ENCODE peak calls at places on chromosomes 13 and 19, in six cellular contexts. One of them, this sample, is unnamed.

GRCh38 chr13:49296659-49297058 is 48.9 kb downstream of the CDADC1 start:
- DNase-seq in GM12865: no peak
- DNase-seq in Panc1: no peak
- DNase-seq in fibroblast of villous mesenchyme: no peak
- DNase-seq in omental fat pad: no peak
- DNase-seq in thoracic aorta: no peak
- DNase-seq in this sample: no peak

GRCh38 chr13:73216381-73216831 is 157.6 kb downstream of the KLF5 start:
- DNase-seq in omental fat pad: no peak
- DNase-seq in Panc1: no peak
- DNase-seq in fibroblast of villous mesenchyme: peak
- DNase-seq in GM12865: no peak
- DNase-seq in thoracic aorta: no peak
- DNase-seq in this sample: no peak

GRCh38 chr13:110419391-110419791 is 112.3 kb downstream of the COL4A2 start:
- DNase-seq in GM12865: no peak
- DNase-seq in Panc1: no peak
- DNase-seq in fibroblast of villous mesenchyme: no peak
- DNase-seq in thoracic aorta: no peak
- DNase-seq in omental fat pad: no peak
- DNase-seq in this sample: no peak

GRCh38 chr19:37466277-37466797 is 907 bp downstream of the ZNF569 start:
- DNase-seq in fibroblast of villous mesenchyme: no peak
- DNase-seq in omental fat pad: no peak
- DNase-seq in GM12865: no peak
- DNase-seq in Panc1: no peak
- DNase-seq in thoracic aorta: no peak
- DNase-seq in this sample: no peak

GRCh38 chr19:38250821-38251563 is 5.2 kb downstream of the PPP1R14A start:
- DNase-seq in omental fat pad: no peak
- DNase-seq in Panc1: no peak
- DNase-seq in fibroblast of villous mesenchyme: peak
- DNase-seq in thoracic aorta: peak
- DNase-seq in GM12865: no peak
- DNase-seq in this sample: no peak

GRCh38 chr13:30464496-30465351 is 1.0 kb downstream of the HMGB1 start:
- DNase-seq in GM12865: peak
- DNase-seq in omental fat pad: peak
- DNase-seq in Panc1: no peak
- DNase-seq in fibroblast of villous mesenchyme: peak
- DNase-seq in thoracic aorta: peak
- DNase-seq in this sample: peak

GRCh38 chr19:11421607-11422098 is 2.5 kb upstream of the RGL3 start:
- DNase-seq in omental fat pad: no peak
- DNase-seq in thoracic aorta: no peak
- DNase-seq in GM12865: peak
- DNase-seq in Panc1: no peak
- DNase-seq in fibroblast of villous mesenchyme: no peak
- DNase-seq in this sample: no peak

GRCh38 chr13:26679411-26679810 is 81.2 kb downstream of the GPR12 start:
- DNase-seq in thoracic aorta: no peak
- DNase-seq in omental fat pad: no peak
- DNase-seq in GM12865: no peak
- DNase-seq in Panc1: no peak
- DNase-seq in fibroblast of villous mesenchyme: peak
- DNase-seq in this sample: no peak

GRCh38 chr13:36841411-36841810 is 22.4 kb downstream of the RFXAP start:
- DNase-seq in fibroblast of villous mesenchyme: no peak
- DNase-seq in GM12865: no peak
- DNase-seq in Panc1: no peak
- DNase-seq in thoracic aorta: no peak
- DNase-seq in omental fat pad: no peak
- DNase-seq in this sample: no peak

GRCh38 chr13:20475927-20476691 is 49.5 kb downstream of the CRYL1 start:
- DNase-seq in thoracic aorta: no peak
- DNase-seq in Panc1: no peak
- DNase-seq in omental fat pad: no peak
- DNase-seq in fibroblast of villous mesenchyme: no peak
- DNase-seq in GM12865: peak
- DNase-seq in this sample: no peak

GRCh38 chr13:41019027-41019487 is at the start of gene ELF1:
- DNase-seq in thoracic aorta: no peak
- DNase-seq in fibroblast of villous mesenchyme: peak
- DNase-seq in GM12865: peak
- DNase-seq in Panc1: no peak
- DNase-seq in omental fat pad: no peak
- DNase-seq in this sample: no peak

GRCh38 chr13:94641432-94641941 is 39.8 kb downstream of the GPR180 start:
- DNase-seq in omental fat pad: no peak
- DNase-seq in GM12865: no peak
- DNase-seq in Panc1: no peak
- DNase-seq in fibroblast of villous mesenchyme: peak
- DNase-seq in thoracic aorta: no peak
- DNase-seq in this sample: no peak

GRCh38 chr19:31963741-31964140 is 381.7 kb upstream of the ZNF507 start:
- DNase-seq in thoracic aorta: no peak
- DNase-seq in omental fat pad: no peak
- DNase-seq in GM12865: no peak
- DNase-seq in fibroblast of villous mesenchyme: no peak
- DNase-seq in Panc1: no peak
- DNase-seq in this sample: no peak

GRCh38 chr19:11063434-11063833 is 25.8 kb upstream of the LDLR start:
- DNase-seq in fibroblast of villous mesenchyme: no peak
- DNase-seq in GM12865: no peak
- DNase-seq in thoracic aorta: no peak
- DNase-seq in omental fat pad: no peak
- DNase-seq in Panc1: no peak
- DNase-seq in this sample: no peak

GRCh38 chr19:38617764-38618589 is at the start of gene MAP4K1:
- DNase-seq in omental fat pad: no peak
- DNase-seq in Panc1: no peak
- DNase-seq in thoracic aorta: no peak
- DNase-seq in fibroblast of villous mesenchyme: peak
- DNase-seq in GM12865: peak
- DNase-seq in this sample: no peak

GRCh38 chr19:2064395-2064787 is 13.3 kb upstream of the MKNK2 start:
- DNase-seq in fibroblast of villous mesenchyme: no peak
- DNase-seq in GM12865: no peak
- DNase-seq in Panc1: no peak
- DNase-seq in thoracic aorta: no peak
- DNase-seq in omental fat pad: no peak
- DNase-seq in this sample: no peak

GRCh38 chr19:2061936-2062729 is 11.1 kb upstream of the MKNK2 start:
- DNase-seq in Panc1: no peak
- DNase-seq in omental fat pad: no peak
- DNase-seq in thoracic aorta: no peak
- DNase-seq in GM12865: peak
- DNase-seq in fibroblast of villous mesenchyme: no peak
- DNase-seq in this sample: no peak

GRCh38 chr19:2063824-2064223 is 12.8 kb upstream of the MKNK2 start:
- DNase-seq in thoracic aorta: no peak
- DNase-seq in Panc1: no peak
- DNase-seq in GM12865: peak
- DNase-seq in fibroblast of villous mesenchyme: no peak
- DNase-seq in omental fat pad: no peak
- DNase-seq in this sample: no peak

GRCh38 chr19:2062770-2063169 is 11.7 kb upstream of the MKNK2 start:
- DNase-seq in fibroblast of villous mesenchyme: no peak
- DNase-seq in Panc1: no peak
- DNase-seq in GM12865: no peak
- DNase-seq in omental fat pad: no peak
- DNase-seq in thoracic aorta: no peak
- DNase-seq in this sample: no peak

GRCh38 chr19:2064788-2065524 is 13.9 kb upstream of the MKNK2 start:
- DNase-seq in omental fat pad: no peak
- DNase-seq in GM12865: no peak
- DNase-seq in Panc1: no peak
- DNase-seq in thoracic aorta: no peak
- DNase-seq in fibroblast of villous mesenchyme: no peak
- DNase-seq in this sample: no peak
- TF ChIP-seq CTCF in omental fat pad: no peak
- TF ChIP-seq CTCF in GM12865: no peak
- TF ChIP-seq CTCF in Panc1: no peak
- TF ChIP-seq CTCF in thoracic aorta: no peak
- TF ChIP-seq CTCF in fibroblast of villous mesenchyme: no peak
- TF ChIP-seq CTCF in this sample: no peak

DNA sequence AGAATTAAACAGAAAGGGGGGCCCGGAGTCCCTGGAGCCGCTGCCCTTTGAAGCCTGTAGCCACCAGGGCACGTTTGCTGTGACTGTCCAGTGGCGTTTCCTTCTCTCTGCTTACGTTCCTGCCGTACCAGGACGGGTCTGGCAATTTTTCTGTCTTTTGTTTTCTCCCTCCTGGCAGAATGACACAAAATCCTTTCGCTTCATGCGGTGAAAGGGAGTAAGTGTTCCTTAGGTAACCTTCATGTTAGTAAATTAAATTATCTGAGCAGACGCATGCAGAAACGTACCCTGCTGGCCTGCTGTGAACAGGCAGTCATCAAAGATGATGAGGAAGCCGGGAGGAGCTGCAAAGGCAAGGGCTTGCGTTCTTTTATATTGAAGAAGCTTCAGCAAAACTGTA is 299.3 kb upstream of the ARGLU1 start:
- DNase-seq in omental fat pad: no peak
- DNase-seq in thoracic aorta: no peak
- DNase-seq in GM12865: no peak
- DNase-seq in Panc1: no peak
- DNase-seq in fibroblast of villous mesenchyme: peak
- DNase-seq in this sample: no peak
- TF ChIP-seq CTCF in omental fat pad: no peak
- TF ChIP-seq CTCF in thoracic aorta: peak
- TF ChIP-seq CTCF in GM12865: no peak
- TF ChIP-seq CTCF in Panc1: no peak
- TF ChIP-seq CTCF in fibroblast of villous mesenchyme: no peak
- TF ChIP-seq CTCF in this sample: no peak

GRCh38 chr13:44292545-44292944 is 81.1 kb upstream of the SERP2 start:
- DNase-seq in thoracic aorta: no peak
- DNase-seq in GM12865: no peak
- DNase-seq in fibroblast of villous mesenchyme: peak
- DNase-seq in Panc1: no peak
- DNase-seq in omental fat pad: no peak
- DNase-seq in this sample: no peak

GRCh38 chr13:44296856-44297255 is 76.8 kb upstream of the SERP2 start:
- DNase-seq in thoracic aorta: no peak
- DNase-seq in Panc1: no peak
- DNase-seq in omental fat pad: no peak
- DNase-seq in fibroblast of villous mesenchyme: no peak
- DNase-seq in GM12865: no peak
- DNase-seq in this sample: no peak

GRCh38 chr13:44293354-44293753 is 80.3 kb upstream of the SERP2 start:
- DNase-seq in fibroblast of villous mesenchyme: no peak
- DNase-seq in thoracic aorta: no peak
- DNase-seq in GM12865: no peak
- DNase-seq in omental fat pad: no peak
- DNase-seq in Panc1: no peak
- DNase-seq in this sample: no peak

GRCh38 chr13:44293908-44294735 is 79.5 kb upstream of the SERP2 start:
- DNase-seq in thoracic aorta: no peak
- DNase-seq in Panc1: no peak
- DNase-seq in GM12865: no peak
- DNase-seq in omental fat pad: no peak
- DNase-seq in fibroblast of villous mesenchyme: peak
- DNase-seq in this sample: no peak

GRCh38 chr13:44294868-44295267 is 78.8 kb upstream of the SERP2 start:
- DNase-seq in fibroblast of villous mesenchyme: no peak
- DNase-seq in Panc1: no peak
- DNase-seq in thoracic aorta: no peak
- DNase-seq in GM12865: no peak
- DNase-seq in omental fat pad: no peak
- DNase-seq in this sample: no peak
- TF ChIP-seq CTCF in fibroblast of villous mesenchyme: no peak
- TF ChIP-seq CTCF in Panc1: no peak
- TF ChIP-seq CTCF in thoracic aorta: no peak
- TF ChIP-seq CTCF in GM12865: no peak
- TF ChIP-seq CTCF in omental fat pad: no peak
- TF ChIP-seq CTCF in this sample: no peak

GRCh38 chr19:42092350-42092749 is 16.4 kb downstream of the ZNF574 start:
- DNase-seq in Panc1: no peak
- DNase-seq in omental fat pad: no peak
- DNase-seq in thoracic aorta: no peak
- DNase-seq in GM12865: peak
- DNase-seq in fibroblast of villous mesenchyme: no peak
- DNase-seq in this sample: no peak
- TF ChIP-seq CTCF in Panc1: peak
- TF ChIP-seq CTCF in omental fat pad: no peak
- TF ChIP-seq CTCF in thoracic aorta: no peak
- TF ChIP-seq CTCF in GM12865: peak
- TF ChIP-seq CTCF in fibroblast of villous mesenchyme: peak
- TF ChIP-seq CTCF in this sample: no peak

GRCh38 chr13:25214371-25215252 is 42.5 kb upstream of the AMER2 start:
- DNase-seq in omental fat pad: no peak
- DNase-seq in GM12865: no peak
- DNase-seq in Panc1: no peak
- DNase-seq in fibroblast of villous mesenchyme: peak
- DNase-seq in thoracic aorta: no peak
- DNase-seq in this sample: no peak

GRCh38 chr13:25215253-25215575 is 43.1 kb upstream of the AMER2 start:
- DNase-seq in GM12865: no peak
- DNase-seq in thoracic aorta: no peak
- DNase-seq in Panc1: no peak
- DNase-seq in fibroblast of villous mesenchyme: no peak
- DNase-seq in omental fat pad: no peak
- DNase-seq in this sample: no peak

GRCh38 chr13:25207291-25207690 is 35.2 kb upstream of the AMER2 start:
- DNase-seq in thoracic aorta: no peak
- DNase-seq in fibroblast of villous mesenchyme: no peak
- DNase-seq in omental fat pad: no peak
- DNase-seq in GM12865: no peak
- DNase-seq in Panc1: no peak
- DNase-seq in this sample: no peak

GRCh38 chr13:25213716-25214115 is 41.6 kb upstream of the AMER2 start:
- DNase-seq in thoracic aorta: no peak
- DNase-seq in GM12865: no peak
- DNase-seq in fibroblast of villous mesenchyme: no peak
- DNase-seq in Panc1: no peak
- DNase-seq in omental fat pad: no peak
- DNase-seq in this sample: no peak

DNA sequence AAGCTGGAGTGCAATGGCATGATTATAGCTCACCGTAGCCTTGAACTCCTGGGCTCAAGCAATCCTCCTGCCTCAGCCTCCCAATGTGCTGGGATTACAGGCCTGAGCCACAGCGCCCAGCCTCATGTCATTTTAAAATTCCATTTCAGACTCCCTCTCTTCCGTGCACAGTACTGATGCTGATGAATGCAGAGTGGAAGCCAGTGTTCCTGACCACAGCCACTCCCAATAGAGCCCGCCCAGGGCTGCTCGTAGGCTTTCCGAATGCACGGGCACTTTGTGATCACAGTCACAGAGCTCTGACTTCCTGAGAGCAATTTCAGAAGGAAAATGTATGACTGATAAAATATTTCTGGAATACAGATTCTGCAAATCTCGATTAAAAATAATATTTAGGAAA is 38.8 kb upstream of the AMER2 start:
- DNase-seq in Panc1: no peak
- DNase-seq in GM12865: no peak
- DNase-seq in thoracic aorta: no peak
- DNase-seq in fibroblast of villous mesenchyme: no peak
- DNase-seq in omental fat pad: no peak
- DNase-seq in this sample: no peak
- TF ChIP-seq CTCF in Panc1: no peak
- TF ChIP-seq CTCF in GM12865: no peak
- TF ChIP-seq CTCF in thoracic aorta: no peak
- TF ChIP-seq CTCF in fibroblast of villous mesenchyme: no peak
- TF ChIP-seq CTCF in omental fat pad: no peak
- TF ChIP-seq CTCF in this sample: no peak